ENCODE peak calls at places on chromosomes 4 and X, in seven cellular contexts. W, F, S, N, D, O and C are unnamed samples.

GRCh38 chrX:51459125-51459524 is 37.3 kb downstream of the NUDT11 start:
- DNase-seq in W (peak; percentile 52), F (no peak), S (no peak), N (no peak), D (no peak), O (no peak), C (no peak)

GRCh38 chr4:169854090-169854489 is 96.3 kb upstream of the HPF1 start:
- DNase-seq in W (no peak), F (no peak), S (no peak), N (no peak), D (no peak), O (no peak), C (no peak)

GRCh38 chrX:384861-385260 is 1.8 kb downstream of the PPP2R3B start:
- DNase-seq in W (no peak), F (no peak), S (no peak), N (no peak), D (no peak), O (no peak), C (no peak)

GRCh38 chr4:177255359-177255758 is 54.3 kb upstream of the NEIL3 start:
- DNase-seq in W (no peak), F (no peak), S (no peak), N (no peak), D (no peak), O (no peak), C (no peak)

GRCh38 chr4:140180577-140180976 is 26.6 kb upstream of the MAML3 start:
- DNase-seq in W (no peak), F (no peak), S (no peak), N (no peak), D (no peak), O (no peak), C (no peak)

GRCh38 chr4:37873383-37873782 is 17.5 kb upstream of the TBC1D1 start:
- DNase-seq in W (no peak), F (no peak), S (no peak), N (no peak), D (no peak), O (no peak), C (no peak)

GRCh38 chr4:173405840-173406606 is 7.1 kb upstream of the SCRG1 start:
- DNase-seq in W (no peak), F (no peak), S (no peak), N (no peak), D (no peak), O (no peak), C (no peak)

GRCh38 chr4:17921451-17921850 is 100.1 kb downstream of the LCORL start:
- DNase-seq in W (no peak), F (no peak), S (no peak), N (no peak), D (no peak), O (no peak), C (no peak)

GRCh38 chr4:38489924-38490639 is 173.9 kb upstream of the KLF3 start:
- DNase-seq in W (peak; percentile 61), F (peak; percentile 52), S (peak; percentile 46), N (no peak), D (no peak), O (peak; percentile 67), C (no peak)

GRCh38 chrX:129115104-129115503 is 408.2 kb downstream of the SMARCA1 start:
- DNase-seq in W (peak; percentile 72), F (no peak), S (peak; percentile 88), N (no peak), D (no peak), O (no peak), C (no peak)

GRCh38 chrX:22122510-22122909 is 90.4 kb downstream of the PHEX start:
- DNase-seq in W (no peak), F (no peak), S (no peak), N (no peak), D (no peak), O (no peak), C (no peak)

GRCh38 chrX:153521034-153521433 is 3.6 kb downstream of the ATP2B3 start:
- DNase-seq in W (no peak), F (peak; percentile 35), S (no peak), N (peak; percentile 76), D (no peak), O (no peak), C (no peak)

GRCh38 chrX:23012636-23013035 is 12.9 kb downstream of the DDX53 start:
- DNase-seq in W (no peak), F (no peak), S (no peak), N (no peak), D (no peak), O (no peak), C (no peak)

GRCh38 chrX:83319023-83319422 is 189.1 kb upstream of the POU3F4 start:
- DNase-seq in W (no peak), F (no peak), S (no peak), N (no peak), D (no peak), O (no peak), C (no peak)

GRCh38 chr4:124061413-124061812 is 651.1 kb downstream of the ANKRD50 start:
- DNase-seq in W (no peak), F (no peak), S (no peak), N (no peak), D (no peak), O (no peak), C (no peak)

GRCh38 chr4:19309365-19309764 is 942.3 kb upstream of the SLIT2 start:
- DNase-seq in W (peak; percentile 15), F (no peak), S (no peak), N (no peak), D (no peak), O (no peak), C (no peak)

GRCh38 chr4:141702472-141703182 is 66.2 kb downstream of the IL15 start:
- DNase-seq in W (no peak), F (no peak), S (peak; percentile 82), N (no peak), D (no peak), O (no peak), C (no peak)

GRCh38 chr4:108738307-108738706 is 24.5 kb downstream of the ETNPPL start:
- DNase-seq in W (no peak), F (no peak), S (no peak), N (no peak), D (no peak), O (no peak), C (no peak)

GRCh38 chr4:155676430-155676825 is 9.8 kb downstream of the GUCY1A1 start:
- DNase-seq in W (peak; percentile 14), F (no peak), S (no peak), N (no peak), D (no peak), O (no peak), C (no peak)

GRCh38 chrX:323721-324628 is 5.4 kb upstream of the GTPBP6 start:
- DNase-seq in W (peak; percentile 83), F (peak; percentile 60), S (peak; percentile 88), N (peak; percentile 48), D (peak; percentile 76), O (no peak), C (peak; percentile 82)

DNA sequence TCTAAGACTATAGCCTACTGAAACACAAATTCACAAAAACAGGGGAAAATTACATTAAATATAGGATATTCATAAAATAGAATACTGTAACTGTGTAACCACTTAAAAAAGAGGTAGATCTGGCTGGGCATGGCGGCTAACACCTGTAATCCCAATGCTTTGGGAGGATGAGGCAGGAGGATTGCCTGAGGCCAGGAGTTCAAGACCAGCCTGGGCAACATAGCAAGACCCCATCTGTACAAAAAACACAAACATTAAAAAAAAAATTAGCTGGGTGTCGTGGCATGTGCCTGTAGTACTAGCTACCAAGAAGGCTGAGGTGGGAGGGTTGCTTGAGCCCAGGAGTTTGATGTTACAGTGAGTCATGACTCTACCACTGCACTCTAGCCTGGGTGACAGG is 33.4 kb downstream of the RPS6KA3 start:
- DNase-seq in W (no peak), F (no peak), S (no peak), N (no peak), D (no peak), O (no peak), C (no peak)
- TF ChIP-seq CTCF in W (no peak), F (no peak), S (no peak), N (no peak), D (no peak), O (no peak), C (no peak)

GRCh38 chr4:110533940-110534339 is 58.0 kb downstream of the ENPEP start:
- DNase-seq in W (no peak), F (no peak), S (no peak), N (no peak), D (peak; percentile 36), O (no peak), C (no peak)
- H3K27ac ChIP-seq in W (no peak overlapping the region), F (no peak overlapping the region), S (no peak overlapping the region), N (no peak overlapping the region), D (peak overlapping the region; percentile 3), O (peak overlapping the region; percentile 57), C (peak overlapping the region; percentile 15)

GRCh38 chrX:140744085-140744484 is 34.5 kb downstream of the LINC00632 start:
- DNase-seq in W (no peak), F (no peak), S (no peak), N (no peak), D (no peak), O (no peak), C (no peak)
- TF ChIP-seq CTCF in W (no peak), F (no peak), S (no peak), N (no peak), D (no peak), O (no peak), C (no peak)

DNA sequence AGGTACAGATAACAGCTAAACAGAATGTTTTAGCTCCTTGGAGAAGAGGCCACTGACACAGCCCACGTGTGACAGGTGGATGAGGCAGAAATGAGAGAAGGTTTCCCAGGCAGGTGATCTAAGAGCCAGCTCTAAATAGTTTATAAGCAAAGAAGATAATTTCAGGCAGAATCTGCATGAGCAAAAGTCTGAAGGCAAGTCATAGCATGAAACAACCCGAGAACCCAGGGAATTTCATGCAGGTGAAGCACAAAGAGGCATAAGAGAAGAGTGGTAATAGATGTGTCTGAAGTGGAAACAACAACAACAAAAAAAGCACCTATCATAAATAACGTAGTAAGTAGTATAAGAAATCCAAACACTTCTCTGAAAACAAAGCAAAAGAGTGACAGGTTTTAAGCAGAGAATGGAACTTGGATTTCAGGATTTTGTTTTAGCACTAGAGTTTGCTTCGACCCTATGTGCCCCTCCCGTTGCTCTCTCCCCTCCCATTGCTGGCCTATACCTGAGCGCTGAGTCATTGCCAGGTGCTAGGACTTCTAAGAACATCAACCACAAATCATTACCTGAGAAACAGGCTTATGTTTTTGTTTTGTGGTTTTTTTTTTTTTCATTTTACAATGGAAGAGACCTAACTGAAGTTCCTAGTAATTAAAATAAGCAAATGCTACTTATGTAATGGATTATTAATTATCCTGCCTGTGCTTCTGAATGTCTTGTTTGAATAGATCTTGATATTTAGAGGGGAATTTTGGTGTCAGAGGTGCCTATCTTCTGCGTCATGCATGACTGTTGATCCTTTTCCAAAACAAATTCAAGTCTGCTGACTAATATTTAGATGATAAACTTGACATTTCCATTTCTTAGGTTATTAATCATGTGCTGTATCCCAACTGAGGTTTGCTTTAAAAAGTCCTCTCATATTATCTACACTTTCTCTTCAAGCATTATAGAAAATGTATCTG is 275.6 kb upstream of the CPEB2 start:
- DNase-seq in W (no peak), F (peak; percentile 59), S (no peak), N (no peak), D (no peak), O (no peak), C (no peak)
- H3K27ac ChIP-seq in W (no peak overlapping the region), F (no peak overlapping the region), S (no peak overlapping the region), N (no peak overlapping the region), D (no peak overlapping the region), O (no peak overlapping the region), C (no peak overlapping the region)

GRCh38 chrX:133880032-133880443 is 105.4 kb downstream of the GPC3 start:
- DNase-seq in W (no peak), F (no peak), S (no peak), N (no peak), D (no peak), O (no peak), C (no peak)
- TF ChIP-seq CTCF in W (no peak), F (no peak), S (no peak), N (no peak), D (no peak), O (no peak), C (no peak)

GRCh38 chr4:4269856-4270255 is 20.1 kb downstream of the LYAR start:
- DNase-seq in W (no peak), F (no peak), S (no peak), N (no peak), D (no peak), O (no peak), C (no peak)
- H3K27ac ChIP-seq in W (no peak overlapping the region), F (peak overlapping the region; percentile 50), S (no peak overlapping the region), N (no peak overlapping the region), D (peak overlapping the region; percentile 36), O (no peak overlapping the region), C (peak overlapping the region; percentile 81)